ENCODE peak calls at places on chromosomes 6 and 20, in five cellular contexts. One of them, this sample, is unnamed.

GRCh38 chr6:42010185-42010872 is 40.0 kb upstream of the TAF8 start:
- DNase-seq in kidney tubule cell: peak
- DNase-seq in right cardiac atrium: no peak
- DNase-seq in RWPE1: no peak
- DNase-seq in AML-193: peak
- DNase-seq in this sample: peak

GRCh38 chr20:20712004-20712473 is 405 bp downstream of the RALGAPA2 start:
- DNase-seq in kidney tubule cell: peak
- DNase-seq in right cardiac atrium: no peak
- DNase-seq in RWPE1: no peak
- DNase-seq in AML-193: no peak
- DNase-seq in this sample: no peak

GRCh38 chr6:149716584-149716983 is 1.3 kb downstream of the LATS1 start:
- DNase-seq in kidney tubule cell: no peak
- DNase-seq in right cardiac atrium: no peak
- DNase-seq in RWPE1: peak
- DNase-seq in AML-193: no peak
- DNase-seq in this sample: peak

GRCh38 chr20:24497851-24498250 is 28.4 kb downstream of the SYNDIG1 start:
- DNase-seq in kidney tubule cell: peak
- DNase-seq in right cardiac atrium: no peak
- DNase-seq in RWPE1: no peak
- DNase-seq in AML-193: no peak
- DNase-seq in this sample: peak

GRCh38 chr20:17688965-17689364 is 6.9 kb upstream of the RRBP1 start:
- DNase-seq in kidney tubule cell: peak
- DNase-seq in right cardiac atrium: no peak
- DNase-seq in RWPE1: no peak
- DNase-seq in AML-193: no peak
- DNase-seq in this sample: peak

GRCh38 chr6:32151885-32152311 is at the start of gene PRRT1:
- DNase-seq in kidney tubule cell: no peak
- DNase-seq in right cardiac atrium: peak
- DNase-seq in RWPE1: no peak
- DNase-seq in AML-193: no peak
- DNase-seq in this sample: no peak

GRCh38 chr20:10171864-10172751 is 46.5 kb upstream of the SNAP25 start:
- DNase-seq in kidney tubule cell: peak
- DNase-seq in right cardiac atrium: peak
- DNase-seq in RWPE1: peak
- DNase-seq in AML-193: no peak
- DNase-seq in this sample: peak

GRCh38 chr6:3888153-3888957 is 39.2 kb downstream of the FAM50B start:
- DNase-seq in kidney tubule cell: no peak
- DNase-seq in right cardiac atrium: peak
- DNase-seq in RWPE1: no peak
- DNase-seq in AML-193: no peak
- DNase-seq in this sample: no peak

GRCh38 chr6:105179244-105180065 is at the start of gene POPDC3:
- DNase-seq in kidney tubule cell: peak
- DNase-seq in right cardiac atrium: peak
- DNase-seq in RWPE1: peak
- DNase-seq in AML-193: no peak
- DNase-seq in this sample: no peak

GRCh38 chr6:45710304-45710821 is 305.3 kb downstream of the CLIC5 start:
- DNase-seq in kidney tubule cell: no peak
- DNase-seq in right cardiac atrium: no peak
- DNase-seq in RWPE1: no peak
- DNase-seq in AML-193: peak
- DNase-seq in this sample: peak

GRCh38 chr6:165695736-165696515 is 32.9 kb upstream of the PDE10A start:
- DNase-seq in kidney tubule cell: peak
- DNase-seq in right cardiac atrium: no peak
- DNase-seq in RWPE1: no peak
- DNase-seq in AML-193: no peak
- DNase-seq in this sample: no peak

GRCh38 chr20:43846516-43846905 is 68.1 kb upstream of the TOX2 start:
- DNase-seq in kidney tubule cell: no peak
- DNase-seq in right cardiac atrium: no peak
- DNase-seq in RWPE1: no peak
- DNase-seq in AML-193: no peak
- DNase-seq in this sample: no peak

GRCh38 chr6:106509420-106510089 is 119.7 kb downstream of the RTN4IP1 start:
- DNase-seq in kidney tubule cell: no peak
- DNase-seq in right cardiac atrium: no peak
- DNase-seq in RWPE1: no peak
- DNase-seq in AML-193: peak
- DNase-seq in this sample: no peak

GRCh38 chr6:102995491-102995890 is 1602.0 kb downstream of the GRIK2 start:
- DNase-seq in kidney tubule cell: no peak
- DNase-seq in right cardiac atrium: no peak
- DNase-seq in RWPE1: no peak
- DNase-seq in AML-193: no peak
- DNase-seq in this sample: no peak

GRCh38 chr6:51568771-51569170 is 518.6 kb downstream of the PKHD1 start:
- DNase-seq in kidney tubule cell: peak
- DNase-seq in right cardiac atrium: no peak
- DNase-seq in RWPE1: peak
- DNase-seq in AML-193: no peak
- DNase-seq in this sample: peak

GRCh38 chr6:106324726-106325335 is 729 bp downstream of the ATG5 start:
- DNase-seq in kidney tubule cell: no peak
- DNase-seq in right cardiac atrium: no peak
- DNase-seq in RWPE1: peak
- DNase-seq in AML-193: peak
- DNase-seq in this sample: peak

GRCh38 chr6:139161817-139162284 is 27.0 kb downstream of the HECA start:
- DNase-seq in kidney tubule cell: peak
- DNase-seq in right cardiac atrium: no peak
- DNase-seq in RWPE1: no peak
- DNase-seq in AML-193: no peak
- DNase-seq in this sample: no peak

GRCh38 chr20:32116079-32116521 is 6.6 kb downstream of the TM9SF4 start:
- DNase-seq in kidney tubule cell: no peak
- DNase-seq in right cardiac atrium: no peak
- DNase-seq in RWPE1: no peak
- DNase-seq in AML-193: no peak
- DNase-seq in this sample: no peak

GRCh38 chr6:19478992-19479391 is 358.2 kb upstream of the ID4 start:
- DNase-seq in kidney tubule cell: peak
- DNase-seq in right cardiac atrium: no peak
- DNase-seq in RWPE1: no peak
- DNase-seq in AML-193: no peak
- DNase-seq in this sample: peak

GRCh38 chr20:32456869-32457421 is 98.8 kb downstream of the ASXL1 start:
- DNase-seq in kidney tubule cell: peak
- DNase-seq in right cardiac atrium: peak
- DNase-seq in RWPE1: peak
- DNase-seq in AML-193: no peak
- DNase-seq in this sample: no peak